ENCODE peak calls at places on chromosome 20, in eight cellular contexts. E is NCI-H2081 treated with DMSO at 0.1 percent for 48 hours, H is EH, Y is Caki2, O is mucosa of descending colon, N is KBM-7, J is neuronal stem cell, R is glutamatergic neuron. U is an unnamed sample.

GRCh38 chr20:2400290-2400689 is 19.6 kb downstream of the TGM6 start:
- DNase-seq in J (no peak), O (no peak), E (no peak), H (no peak), R (no peak), N (no peak), Y (no peak), U (no peak)

GRCh38 chr20:51631011-51631950 is 88.8 kb upstream of the NFATC2 start:
- DNase-seq in J (no peak), R (no peak), O (no peak), Y (peak), H (peak), N (peak), E (no peak), U (no peak)

GRCh38 chr20:22698443-22698842 is 114.1 kb upstream of the FOXA2 start:
- DNase-seq in O (no peak), N (no peak), J (no peak), H (no peak), R (no peak), Y (no peak), E (no peak), U (no peak)

GRCh38 chr20:61330441-61330840 is 78.4 kb downstream of the CDH4 start:
- DNase-seq in Y (no peak), O (no peak), R (no peak), E (no peak), J (no peak), H (no peak), N (no peak), U (no peak)

GRCh38 chr20:38748863-38749153 is 548 bp downstream of the ACTR5 start:
- DNase-seq in E (no peak), N (no peak), O (no peak), H (no peak), Y (no peak), R (no peak), J (no peak), U (no peak)

GRCh38 chr20:54633903-54634302 is 158.5 kb downstream of the DOK5 start:
- DNase-seq in O (no peak), E (no peak), Y (no peak), J (no peak), H (no peak), N (peak), R (no peak), U (no peak)

GRCh38 chr20:41136336-41136694 is 1.0 kb upstream of the PLCG1 start:
- DNase-seq in H (no peak), R (no peak), N (no peak), O (no peak), E (no peak), J (no peak), Y (no peak), U (no peak)

GRCh38 chr20:47789081-47789998 is 4.1 kb upstream of the SULF2 start:
- DNase-seq in J (no peak), N (no peak), R (no peak), O (no peak), H (peak), Y (no peak), E (no peak), U (no peak)

GRCh38 chr20:57711311-57711712 is 1.5 kb upstream of the PMEPA1 start:
- DNase-seq in E (no peak), N (no peak), H (no peak), O (peak), R (no peak), J (no peak), Y (no peak), U (no peak)

GRCh38 chr20:19909696-19910095 is 107.5 kb upstream of the NAA20 start:
- DNase-seq in Y (no peak), R (no peak), J (no peak), H (no peak), O (peak), N (no peak), E (no peak), U (peak)

GRCh38 chr20:40781979-40782378 is 92.9 kb upstream of the MAFB start:
- DNase-seq in O (no peak), R (no peak), E (no peak), N (no peak), H (no peak), J (no peak), Y (no peak), U (no peak)

GRCh38 chr20:62350629-62351422 is 16.3 kb downstream of the LAMA5 start:
- DNase-seq in Y (no peak), J (no peak), N (no peak), E (no peak), R (peak), H (no peak), O (no peak), U (no peak)

GRCh38 chr20:10423735-10424134 is 10.3 kb downstream of the MKKS start:
- DNase-seq in J (no peak), O (no peak), E (no peak), Y (no peak), N (no peak), H (no peak), R (no peak), U (no peak)

GRCh38 chr20:59802471-59803221 is 130.8 kb downstream of the SYCP2 start:
- DNase-seq in E (no peak), N (no peak), J (no peak), Y (no peak), O (no peak), R (no peak), H (no peak), U (no peak)

GRCh38 chr20:40844285-40844684 is 155.2 kb upstream of the MAFB start:
- DNase-seq in N (no peak), H (no peak), O (no peak), R (no peak), J (no peak), Y (no peak), E (no peak), U (no peak)

GRCh38 chr20:11838076-11838636 is 79.5 kb upstream of the BTBD3 start:
- DNase-seq in N (no peak), E (no peak), J (no peak), R (no peak), O (no peak), Y (no peak), H (no peak), U (no peak)

GRCh38 chr20:54629632-54630031 is 154.2 kb downstream of the DOK5 start:
- DNase-seq in O (no peak), Y (no peak), H (no peak), J (no peak), R (no peak), N (no peak), E (no peak), U (no peak)

GRCh38 chr20:40682104-40683045 is 6.7 kb downstream of the MAFB start:
- DNase-seq in H (no peak), Y (no peak), N (no peak), J (peak), E (no peak), O (no peak), R (no peak), U (peak)

GRCh38 chr20:63672666-63673065 is 14.6 kb downstream of the RTEL1 start:
- DNase-seq in J (no peak), O (no peak), N (no peak), Y (no peak), H (no peak), R (no peak), E (no peak), U (no peak)

GRCh38 chr20:1875762-1876161 is 19.4 kb upstream of the SIRPA start:
- DNase-seq in H (no peak), N (no peak), E (no peak), Y (peak), O (no peak), R (no peak), J (no peak), U (no peak)

GRCh38 chr20:53343433-53343832 is 250.2 kb downstream of the ZNF217 start:
- DNase-seq in Y (no peak), O (peak), R (no peak), E (peak), N (no peak), H (no peak), J (no peak), U (no peak)